ENCODE peak calls at places on chromosome X, in eight cellular contexts. U is tibial nerve; X is HFF-Myc; C is activated effector memory CD4-positive, alpha-beta T cell treated with Interleukin-2 at 50 U/mL for 16 hours; Q is HFFc6; D is NCI-H1092; P is H54; I is adipocyte. R is an unnamed sample.

GRCh38 chrX:152072236-152072635 is 66.1 kb downstream of the MAGEA10 start:
- DNase-seq in C (no peak), X (peak), I (peak), U (no peak), Q (peak), D (no peak), P (peak), R (no peak)

GRCh38 chrX:110310896-110311295 is 7.0 kb downstream of the AMMECR1 start:
- DNase-seq in I (no peak), P (no peak), U (no peak), D (no peak), X (no peak), C (peak), Q (no peak), R (no peak)

GRCh38 chrX:136856527-136856926 is 24.0 kb downstream of the RBMX start:
- DNase-seq in C (no peak), D (no peak), Q (no peak), I (no peak), X (no peak), U (no peak), P (no peak), R (no peak)

GRCh38 chrX:138756234-138756633 is 44.7 kb upstream of the FGF13 start:
- DNase-seq in U (no peak), C (no peak), I (no peak), D (no peak), P (no peak), X (no peak), Q (no peak), R (peak)

GRCh38 chrX:136797787-136798186 is 17.1 kb upstream of the ARHGEF6 start:
- DNase-seq in C (no peak), Q (no peak), I (no peak), U (no peak), P (no peak), D (no peak), X (no peak), R (no peak)

GRCh38 chrX:29690061-29690460 is 525.3 kb upstream of the MAGEB2 start:
- DNase-seq in D (no peak), Q (peak), X (no peak), C (no peak), U (no peak), P (no peak), I (peak), R (no peak)

GRCh38 chrX:645024-645376 is 14.4 kb downstream of the SHOX start:
- DNase-seq in X (no peak), P (no peak), C (no peak), U (no peak), I (no peak), Q (no peak), D (no peak), R (no peak)

GRCh38 chrX:45783002-45783401 is 582.3 kb upstream of the DIPK2B start:
- DNase-seq in C (no peak), X (no peak), U (no peak), I (no peak), P (no peak), D (no peak), Q (no peak), R (no peak)

GRCh38 chrX:73214366-73215094 is at the start of gene NAP1L2:
- DNase-seq in U (no peak), X (no peak), P (no peak), C (peak), I (peak), Q (peak), D (no peak), R (peak)

GRCh38 chrX:13357925-13358324 is 38.1 kb upstream of the ATXN3L start:
- DNase-seq in U (no peak), P (no peak), C (no peak), I (peak), Q (peak), X (no peak), D (no peak), R (no peak)

GRCh38 chrX:109843963-109844751 is 111.1 kb upstream of the ACSL4 start:
- DNase-seq in C (no peak), D (no peak), I (no peak), P (no peak), Q (no peak), U (no peak), X (no peak), R (no peak)

GRCh38 chrX:68693481-68694410 is 46.3 kb downstream of the STARD8 start:
- DNase-seq in I (peak), U (peak), P (peak), C (no peak), X (no peak), D (peak), Q (peak), R (peak)

GRCh38 chrX:38803609-38804480 is 2.6 kb downstream of the MID1IP1 start:
- DNase-seq in C (peak), D (peak), I (peak), Q (peak), P (no peak), X (peak), U (peak), R (peak)

GRCh38 chrX:37817579-37817978 is 29.8 kb downstream of the DYNLT3 start:
- DNase-seq in U (no peak), D (no peak), Q (no peak), P (no peak), X (no peak), C (no peak), I (no peak), R (no peak)

GRCh38 chrX:141220342-141221008 is 21.8 kb downstream of the SPANXC start:
- DNase-seq in I (peak), U (no peak), X (peak), C (no peak), Q (peak), P (no peak), D (no peak), R (no peak)

GRCh38 chrX:150546711-150547153 is 21.7 kb upstream of the MTM1 start:
- DNase-seq in P (no peak), X (no peak), C (peak), I (no peak), D (no peak), Q (no peak), U (no peak), R (no peak)

GRCh38 chrX:132209527-132209926 is 9.7 kb downstream of the RAP2C start:
- DNase-seq in D (no peak), U (no peak), P (no peak), Q (no peak), C (no peak), X (no peak), I (peak), R (no peak)

GRCh38 chrX:23784487-23785301 is 1.7 kb downstream of the SAT1 start:
- DNase-seq in U (no peak), Q (peak), D (no peak), C (no peak), I (peak), P (no peak), X (no peak), R (no peak)

GRCh38 chrX:145630806-145631435 is 186.7 kb upstream of the SLITRK2 start:
- DNase-seq in X (no peak), D (no peak), U (no peak), P (no peak), I (no peak), C (no peak), Q (no peak), R (peak)

GRCh38 chrX:141341341-141341740 is 99.0 kb upstream of the SPANXC start:
- DNase-seq in D (no peak), X (no peak), C (no peak), Q (peak), P (peak), U (no peak), I (peak), R (no peak)

GRCh38 chrX:31679861-31680260 is 608.0 kb upstream of the FTHL17 start:
- DNase-seq in I (no peak), P (no peak), Q (no peak), X (no peak), D (no peak), U (no peak), C (no peak), R (no peak)

GRCh38 chrX:79568309-79568708 is 201.2 kb upstream of the ITM2A start:
- DNase-seq in Q (no peak), P (no peak), U (no peak), I (no peak), C (no peak), D (no peak), X (no peak), R (no peak)

GRCh38 chrX:51496501-51497291 is at the start of gene NUDT11:
- DNase-seq in U (peak), C (no peak), I (peak), Q (peak), P (peak), X (no peak), D (peak), R (peak)

GRCh38 chrX:15224747-15225146 is 45.1 kb downstream of the ASB9 start:
- DNase-seq in U (no peak), P (no peak), X (no peak), I (no peak), D (no peak), C (no peak), Q (no peak), R (no peak)

R was measured in psoas muscle.